ENCODE peak calls at places on chromosome 22, in five cellular contexts. One of them, this sample, is unnamed.

GRCh38 chr22:36762687-36763260 is 13.1 kb downstream of the IFT27 start:
- DNase-seq in Ammon's horn: no peak
- DNase-seq in GM03348: peak; percentile 32
- DNase-seq in amniotic stem cell: no peak
- DNase-seq in DMS153: no peak
- DNase-seq in this sample: peak; percentile 35

GRCh38 chr22:37237371-37238268 is 6.4 kb downstream of the RAC2 start:
- DNase-seq in Ammon's horn: no peak
- DNase-seq in GM03348: peak; percentile 66
- DNase-seq in amniotic stem cell: no peak
- DNase-seq in DMS153: no peak
- DNase-seq in this sample: peak; percentile 54

GRCh38 chr22:48237466-48237865 is 1475.0 kb downstream of the TBC1D22A start:
- DNase-seq in Ammon's horn: no peak
- DNase-seq in GM03348: no peak
- DNase-seq in amniotic stem cell: no peak
- DNase-seq in DMS153: no peak
- DNase-seq in this sample: no peak

GRCh38 chr22:42915980-42916765 is 59.1 kb upstream of the ARFGAP3 start:
- DNase-seq in Ammon's horn: no peak
- DNase-seq in GM03348: no peak
- DNase-seq in amniotic stem cell: no peak
- DNase-seq in DMS153: no peak
- DNase-seq in this sample: no peak

GRCh38 chr22:45162531-45162930 is 1.2 kb upstream of the NUP50 start:
- DNase-seq in Ammon's horn: no peak
- DNase-seq in GM03348: no peak
- DNase-seq in amniotic stem cell: no peak
- DNase-seq in DMS153: no peak
- DNase-seq in this sample: no peak

GRCh38 chr22:37197451-37198289 is 9.6 kb upstream of the C1QTNF6 start:
- DNase-seq in Ammon's horn: no peak
- DNase-seq in GM03348: no peak
- DNase-seq in amniotic stem cell: no peak
- DNase-seq in DMS153: no peak
- DNase-seq in this sample: peak; percentile 82

GRCh38 chr22:29503811-29504372 is 23.9 kb downstream of the NEFH start:
- DNase-seq in Ammon's horn: peak; percentile 68
- DNase-seq in GM03348: peak; percentile 83
- DNase-seq in amniotic stem cell: peak; percentile 42
- DNase-seq in DMS153: no peak
- DNase-seq in this sample: peak; percentile 89

GRCh38 chr22:41401781-41402648 is 20.3 kb downstream of the TEF start:
- DNase-seq in Ammon's horn: peak; percentile 95
- DNase-seq in GM03348: peak; percentile 77
- DNase-seq in amniotic stem cell: peak; percentile 75
- DNase-seq in DMS153: peak; percentile 66
- DNase-seq in this sample: peak; percentile 88

GRCh38 chr22:17903564-17904295 is 120.6 kb downstream of the MICAL3 start:
- DNase-seq in Ammon's horn: peak; percentile 60
- DNase-seq in GM03348: no peak
- DNase-seq in amniotic stem cell: no peak
- DNase-seq in DMS153: no peak
- DNase-seq in this sample: no peak

GRCh38 chr22:21590809-21591641 is 23.5 kb downstream of the UBE2L3 start:
- DNase-seq in Ammon's horn: peak; percentile 54
- DNase-seq in GM03348: no peak
- DNase-seq in amniotic stem cell: no peak
- DNase-seq in DMS153: no peak
- DNase-seq in this sample: no peak

GRCh38 chr22:48137640-48138039 is 1375.2 kb downstream of the TBC1D22A start:
- DNase-seq in Ammon's horn: no peak
- DNase-seq in GM03348: no peak
- DNase-seq in amniotic stem cell: no peak
- DNase-seq in DMS153: no peak
- DNase-seq in this sample: no peak

GRCh38 chr22:36612458-36612857 is 83.5 kb upstream of the EIF3D start:
- DNase-seq in Ammon's horn: no peak
- DNase-seq in GM03348: peak; percentile 87
- DNase-seq in amniotic stem cell: no peak
- DNase-seq in DMS153: no peak
- DNase-seq in this sample: peak; percentile 56

GRCh38 chr22:41565403-41566054 is 4.7 kb downstream of the CSDC2 start:
- DNase-seq in Ammon's horn: no peak
- DNase-seq in GM03348: peak; percentile 84
- DNase-seq in amniotic stem cell: peak; percentile 28
- DNase-seq in DMS153: no peak
- DNase-seq in this sample: peak; percentile 94

GRCh38 chr22:23398701-23399366 is 181.3 kb downstream of the IGLL1 start:
- DNase-seq in Ammon's horn: no peak
- DNase-seq in GM03348: no peak
- DNase-seq in amniotic stem cell: no peak
- DNase-seq in DMS153: no peak
- DNase-seq in this sample: no peak

GRCh38 chr22:49958961-49959781 is 1.4 kb upstream of the PIM3 start:
- DNase-seq in Ammon's horn: no peak
- DNase-seq in GM03348: no peak
- DNase-seq in amniotic stem cell: no peak
- DNase-seq in DMS153: no peak
- DNase-seq in this sample: no peak

This sample was measured in EH.